ENCODE peak calls at places on chromosomes 4 and X, in eight cellular contexts. One of them, this sample, is unnamed.

GRCh38 chr4:147924604-147925412 is 192.9 kb downstream of the ARHGAP10 start:
- DNase-seq in breast epithelium: no peak
- DNase-seq in posterior cingulate gyrus: peak; percentile 33
- DNase-seq in Calu3: peak; percentile 36
- DNase-seq in ELR: peak; percentile 34
- DNase-seq in hypothalamus: no peak
- DNase-seq in ovary: peak; percentile 32
- DNase-seq in tibial artery: no peak
- DNase-seq in this sample: no peak

GRCh38 chr4:110236324-110236723 is 37.9 kb upstream of the ELOVL6 start:
- DNase-seq in breast epithelium: no peak
- DNase-seq in posterior cingulate gyrus: no peak
- DNase-seq in Calu3: no peak
- DNase-seq in ELR: no peak
- DNase-seq in hypothalamus: no peak
- DNase-seq in ovary: no peak
- DNase-seq in tibial artery: no peak
- DNase-seq in this sample: no peak

GRCh38 chr4:99087887-99088484 is 602 bp downstream of the ADH5 start:
- DNase-seq in breast epithelium: peak; percentile 80
- DNase-seq in posterior cingulate gyrus: peak; percentile 36
- DNase-seq in Calu3: peak; percentile 13
- DNase-seq in ELR: peak; percentile 62
- DNase-seq in hypothalamus: no peak
- DNase-seq in ovary: peak; percentile 59
- DNase-seq in tibial artery: peak; percentile 91
- DNase-seq in this sample: peak; percentile 60

GRCh38 chr4:186819357-186820086 is 95.9 kb upstream of the FAT1 start:
- DNase-seq in breast epithelium: no peak
- DNase-seq in posterior cingulate gyrus: no peak
- DNase-seq in Calu3: no peak
- DNase-seq in ELR: no peak
- DNase-seq in hypothalamus: no peak
- DNase-seq in ovary: no peak
- DNase-seq in tibial artery: no peak
- DNase-seq in this sample: no peak

GRCh38 chr4:72275381-72275780 is 243.6 kb downstream of the NPFFR2 start:
- DNase-seq in breast epithelium: no peak
- DNase-seq in posterior cingulate gyrus: no peak
- DNase-seq in Calu3: no peak
- DNase-seq in ELR: no peak
- DNase-seq in hypothalamus: no peak
- DNase-seq in ovary: no peak
- DNase-seq in tibial artery: no peak
- DNase-seq in this sample: no peak

GRCh38 chr4:145101091-145101490 is 3.0 kb downstream of the ABCE1 start:
- DNase-seq in breast epithelium: no peak
- DNase-seq in posterior cingulate gyrus: no peak
- DNase-seq in Calu3: no peak
- DNase-seq in ELR: no peak
- DNase-seq in hypothalamus: no peak
- DNase-seq in ovary: no peak
- DNase-seq in tibial artery: no peak
- DNase-seq in this sample: no peak

GRCh38 chrX:68045008-68045577 is 388.2 kb downstream of the OPHN1 start:
- DNase-seq in breast epithelium: no peak
- DNase-seq in posterior cingulate gyrus: no peak
- DNase-seq in Calu3: no peak
- DNase-seq in ELR: no peak
- DNase-seq in hypothalamus: no peak
- DNase-seq in ovary: no peak
- DNase-seq in tibial artery: no peak
- DNase-seq in this sample: no peak

GRCh38 chr4:37799941-37800554 is 26.4 kb upstream of the PGM2 start:
- DNase-seq in breast epithelium: no peak
- DNase-seq in posterior cingulate gyrus: no peak
- DNase-seq in Calu3: no peak
- DNase-seq in ELR: no peak
- DNase-seq in hypothalamus: no peak
- DNase-seq in ovary: no peak
- DNase-seq in tibial artery: no peak
- DNase-seq in this sample: no peak

GRCh38 chrX:552496-552895 is 78.1 kb upstream of the SHOX start:
- DNase-seq in breast epithelium: no peak
- DNase-seq in posterior cingulate gyrus: no peak
- DNase-seq in Calu3: no peak
- DNase-seq in ELR: no peak
- DNase-seq in hypothalamus: no peak
- DNase-seq in ovary: no peak
- DNase-seq in tibial artery: no peak
- DNase-seq in this sample: no peak

GRCh38 chrX:37331546-37331945 is 17.6 kb upstream of the PRRG1 start:
- DNase-seq in breast epithelium: no peak
- DNase-seq in posterior cingulate gyrus: no peak
- DNase-seq in Calu3: no peak
- DNase-seq in ELR: no peak
- DNase-seq in hypothalamus: no peak
- DNase-seq in ovary: no peak
- DNase-seq in tibial artery: no peak
- DNase-seq in this sample: no peak

GRCh38 chr4:1576961-1577814 is 106.9 kb downstream of the FAM53A start:
- DNase-seq in breast epithelium: no peak
- DNase-seq in posterior cingulate gyrus: no peak
- DNase-seq in Calu3: no peak
- DNase-seq in ELR: no peak
- DNase-seq in hypothalamus: no peak
- DNase-seq in ovary: no peak
- DNase-seq in tibial artery: no peak
- DNase-seq in this sample: no peak

GRCh38 chr4:124322234-124322831 is 390.2 kb downstream of the ANKRD50 start:
- DNase-seq in breast epithelium: no peak
- DNase-seq in posterior cingulate gyrus: no peak
- DNase-seq in Calu3: no peak
- DNase-seq in ELR: peak; percentile 53
- DNase-seq in hypothalamus: no peak
- DNase-seq in ovary: no peak
- DNase-seq in tibial artery: no peak
- DNase-seq in this sample: no peak

GRCh38 chr4:108762559-108763225 is at the start of gene ETNPPL:
- DNase-seq in breast epithelium: no peak
- DNase-seq in posterior cingulate gyrus: peak; percentile 56
- DNase-seq in Calu3: peak; percentile 44
- DNase-seq in ELR: peak; percentile 23
- DNase-seq in hypothalamus: peak; percentile 14
- DNase-seq in ovary: peak; percentile 36
- DNase-seq in tibial artery: no peak
- DNase-seq in this sample: peak; percentile 31

GRCh38 chr4:101279377-101279871 is 67.9 kb downstream of the PPP3CA start:
- DNase-seq in breast epithelium: no peak
- DNase-seq in posterior cingulate gyrus: no peak
- DNase-seq in Calu3: no peak
- DNase-seq in ELR: peak; percentile 77
- DNase-seq in hypothalamus: no peak
- DNase-seq in ovary: peak; percentile 45
- DNase-seq in tibial artery: peak; percentile 42
- DNase-seq in this sample: peak; percentile 36

GRCh38 chr4:183729069-183729406 is 69.9 kb downstream of the TRAPPC11 start:
- DNase-seq in breast epithelium: no peak
- DNase-seq in posterior cingulate gyrus: no peak
- DNase-seq in Calu3: no peak
- DNase-seq in ELR: no peak
- DNase-seq in hypothalamus: no peak
- DNase-seq in ovary: no peak
- DNase-seq in tibial artery: no peak
- DNase-seq in this sample: no peak

GRCh38 chrX:129875669-129876068 is 30.3 kb upstream of the UTP14A start:
- DNase-seq in breast epithelium: no peak
- DNase-seq in posterior cingulate gyrus: no peak
- DNase-seq in Calu3: peak; percentile 8
- DNase-seq in ELR: peak; percentile 80
- DNase-seq in hypothalamus: no peak
- DNase-seq in ovary: no peak
- DNase-seq in tibial artery: no peak
- DNase-seq in this sample: no peak

GRCh38 chrX:40931921-40932320 is 153.3 kb upstream of the USP9X start:
- DNase-seq in breast epithelium: no peak
- DNase-seq in posterior cingulate gyrus: no peak
- DNase-seq in Calu3: no peak
- DNase-seq in ELR: no peak
- DNase-seq in hypothalamus: no peak
- DNase-seq in ovary: no peak
- DNase-seq in tibial artery: no peak
- DNase-seq in this sample: no peak

GRCh38 chr4:139975830-139976272 is 178.1 kb downstream of the MAML3 start:
- DNase-seq in breast epithelium: peak; percentile 52
- DNase-seq in posterior cingulate gyrus: no peak
- DNase-seq in Calu3: peak; percentile 22
- DNase-seq in ELR: peak; percentile 16
- DNase-seq in hypothalamus: no peak
- DNase-seq in ovary: no peak
- DNase-seq in tibial artery: peak; percentile 41
- DNase-seq in this sample: no peak